ENCODE peak calls at places on chromosomes 2 and 18, in four cellular contexts. X is H1, R is H9, W is IMR-90. I is an unnamed sample.

GRCh38 chr2:109638807-109639206 is 24.6 kb downstream of the SOWAHC start:
- DNase-seq in R (no peak), W (no peak), X (no peak), I (no peak)

GRCh38 chr2:40158781-40159180 is 293.1 kb downstream of the SLC8A1 start:
- DNase-seq in R (no peak), X (no peak), W (no peak), I (no peak)

GRCh38 chr2:66283776-66284175 is 151.1 kb upstream of the MEIS1 start:
- DNase-seq in R (no peak), W (no peak), X (no peak), I (no peak)

GRCh38 chr18:72866901-72867701 is 686 bp downstream of the NETO1 start:
- DNase-seq in X (peak; percentile 73), W (no peak), R (peak; percentile 48), I (peak; percentile 59)

GRCh38 chr2:15084826-15085489 is 452.4 kb downstream of the LRATD1 start:
- DNase-seq in W (no peak), R (no peak), X (no peak), I (no peak)

GRCh38 chr2:203802277-203803045 is 65.1 kb upstream of the CTLA4 start:
- DNase-seq in R (no peak), W (peak; percentile 50), X (no peak), I (no peak)

GRCh38 chr2:6362671-6363450 is 502.8 kb downstream of the CMPK2 start:
- DNase-seq in W (no peak), R (no peak), X (no peak), I (no peak)

GRCh38 chr2:101157272-101157671 is 6.1 kb upstream of the TBC1D8 start:
- DNase-seq in R (no peak), X (no peak), W (no peak), I (no peak)

DNA sequence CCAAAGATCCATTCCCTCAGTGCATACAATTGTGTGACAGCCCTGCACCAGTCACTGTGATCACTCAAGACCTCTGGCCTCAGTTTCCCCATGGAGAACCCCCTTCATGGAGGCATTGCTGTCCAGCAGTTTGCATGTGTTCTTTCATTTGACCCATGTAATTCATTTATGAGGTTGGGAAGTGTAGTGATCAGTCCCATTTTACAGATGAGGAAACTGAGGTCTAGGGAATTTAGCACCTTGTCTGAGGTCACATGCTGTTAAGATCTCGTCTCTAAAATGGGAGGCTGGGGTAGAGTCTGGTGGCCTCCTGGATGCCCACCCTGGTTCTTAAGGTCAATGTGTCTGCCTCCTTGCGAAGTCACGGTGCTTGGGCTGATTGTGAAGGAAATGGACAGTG is 19.1 kb downstream of the LDLRAD4 start:
- DNase-seq in R (no peak), W (no peak), X (no peak), I (no peak)
- H3K4ac ChIP-seq in R (no peak overlapping the region), W (no peak overlapping the region), X (no peak overlapping the region), I (no peak overlapping the region)

DNA sequence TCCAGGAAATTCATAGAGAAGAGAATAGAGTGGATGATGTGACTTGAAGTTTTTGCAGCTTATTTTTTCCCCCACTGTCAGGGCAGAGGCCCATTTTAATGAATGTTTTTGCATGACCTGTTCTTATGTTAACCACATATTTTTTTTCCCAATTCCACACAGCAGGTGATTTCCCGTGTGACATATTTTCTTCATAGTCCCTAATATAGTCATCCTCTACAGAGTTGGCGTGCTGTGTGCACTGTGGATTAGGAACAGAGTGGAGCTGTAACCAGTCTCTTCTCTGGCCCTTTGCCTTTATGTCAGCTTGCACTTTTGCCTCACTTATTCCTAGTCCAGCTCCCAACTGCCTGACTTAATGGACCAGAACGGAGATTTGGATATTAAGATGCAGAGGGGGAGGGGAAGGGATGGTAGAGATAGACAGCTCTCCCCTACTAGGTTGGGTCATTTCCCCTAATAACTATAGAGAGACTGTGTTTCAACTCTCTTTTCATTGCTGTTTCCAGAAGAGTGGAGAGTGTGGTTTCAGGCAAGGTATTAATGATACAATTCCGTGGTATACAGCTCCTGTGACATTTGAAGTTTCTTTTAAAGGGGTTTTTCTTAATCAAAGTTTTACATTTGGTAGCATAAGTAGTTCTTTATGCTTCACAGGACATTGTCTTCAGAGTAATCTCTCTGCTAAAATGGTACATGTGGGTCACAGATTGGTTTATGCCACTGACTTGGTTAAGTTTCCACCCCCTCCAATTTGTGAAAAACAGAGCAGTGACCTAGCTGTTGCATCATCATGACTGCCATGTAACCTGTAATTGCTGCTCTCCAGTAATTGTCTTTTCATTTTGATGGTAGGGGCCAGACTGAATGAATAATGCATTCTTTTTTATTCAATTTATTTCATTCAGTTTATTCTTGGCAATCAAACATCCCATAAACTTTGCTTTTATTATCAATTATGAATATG is 161.3 kb downstream of the HAUS1 start:
- DNase-seq in X (no peak), W (no peak), R (no peak), I (no peak)
- H2BK5ac ChIP-seq in X (no peak overlapping the region), W (no peak overlapping the region), R (no peak overlapping the region), I (no peak overlapping the region)

DNA sequence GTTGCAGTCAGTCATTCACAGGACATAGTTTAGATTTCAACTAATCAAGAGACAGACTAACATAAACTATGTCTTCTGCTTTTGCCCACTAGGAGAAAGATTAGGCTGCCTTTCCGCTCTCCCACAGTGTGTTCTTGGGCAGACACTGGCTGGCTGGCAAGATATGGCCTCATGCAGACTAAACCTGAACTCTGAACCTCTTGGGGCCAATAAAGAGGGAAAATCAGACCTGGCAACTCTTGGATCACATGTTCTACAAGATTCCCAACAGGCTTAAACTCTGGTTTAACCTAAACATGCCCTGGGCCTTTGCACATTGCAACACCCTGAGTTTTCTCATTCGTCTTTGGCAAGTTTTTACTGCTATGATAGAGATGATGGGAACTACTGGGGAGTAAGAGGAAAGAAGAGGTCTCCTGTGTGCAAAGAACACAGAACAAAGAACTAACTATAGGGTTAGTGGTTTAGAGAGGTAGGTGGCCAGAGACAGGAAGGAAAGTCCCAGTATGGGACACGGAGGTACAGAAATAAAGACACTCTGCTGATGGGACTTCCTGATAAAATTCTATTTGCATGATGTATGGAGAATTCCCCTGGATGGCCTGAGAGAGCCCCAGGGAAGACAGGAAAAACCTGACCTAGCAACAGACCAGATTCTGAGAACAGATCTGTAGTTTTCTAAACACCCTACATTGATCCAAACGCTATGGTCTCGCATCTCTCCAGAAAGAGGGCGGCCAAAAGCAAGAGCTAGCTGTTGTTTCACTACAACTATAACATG is 2.0 kb upstream of the ATRAID start:
- DNase-seq in W (peak; percentile 18), R (no peak), X (no peak), I (peak; percentile 12)
- H3K56ac ChIP-seq in W (no peak overlapping the region), R (no peak overlapping the region), X (no peak overlapping the region), I (peak overlapping the region; percentile 22)

GRCh38 chr2:28750316-28751101 is 1.1 kb upstream of the PPP1CB start:
- DNase-seq in X (no peak), W (peak; percentile 50), R (no peak), I (no peak)

GRCh38 chr2:28753043-28753683 is 1.5 kb downstream of the PPP1CB start:
- DNase-seq in X (no peak), R (no peak), W (peak; percentile 81), I (peak; percentile 74)

GRCh38 chr2:28752608-28752984 is 966 bp downstream of the PPP1CB start:
- DNase-seq in R (no peak), X (no peak), W (no peak), I (no peak)

GRCh38 chr2:28751102-28751955 is at the start of gene PPP1CB:
- DNase-seq in X (peak; percentile 91), R (peak; percentile 88), W (peak; percentile 96), I (peak; percentile 95)

DNA sequence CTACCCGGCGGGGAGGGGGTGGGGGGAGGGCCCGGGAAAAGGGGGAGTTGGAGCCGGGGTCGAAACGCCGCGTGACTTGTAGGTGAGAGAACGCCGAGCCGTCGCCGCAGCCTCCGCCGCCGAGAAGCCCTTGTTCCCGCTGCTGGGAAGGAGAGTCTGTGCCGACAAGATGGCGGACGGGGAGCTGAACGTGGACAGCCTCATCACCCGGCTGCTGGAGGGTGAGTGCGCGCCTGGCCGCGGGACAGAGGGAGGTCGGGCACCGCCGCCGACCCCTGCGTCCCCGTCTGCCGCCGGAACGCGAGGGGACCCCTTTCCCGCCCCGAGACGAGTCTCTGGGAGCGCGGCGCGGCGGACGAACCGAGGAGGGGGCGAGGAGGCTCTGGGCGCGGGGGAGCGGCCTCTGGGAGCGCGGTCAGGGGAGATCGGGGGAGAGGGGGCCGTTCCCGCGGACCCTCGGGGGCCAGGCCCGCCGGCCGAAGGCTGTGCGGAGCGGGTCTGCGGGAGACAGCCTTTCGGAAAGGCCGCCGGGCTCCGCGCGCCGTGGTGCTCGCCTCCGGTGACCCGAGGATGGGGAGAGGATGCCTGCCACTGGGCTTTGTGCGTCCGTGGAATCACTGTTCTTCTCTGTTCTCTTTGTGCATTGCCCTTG is 452 bp downstream of the PPP1CB start:
- DNase-seq in W (no peak), X (peak; percentile 80), R (no peak), I (peak; percentile 29)
- H3K4ac ChIP-seq in W (peak overlapping the region; percentile 98), X (peak overlapping the region; percentile 65), R (peak overlapping the region; percentile 98), I (peak overlapping the region; percentile 98)

GRCh38 chr2:138183700-138184099 is 219.4 kb downstream of the HNMT start:
- DNase-seq in W (no peak), X (no peak), R (no peak), I (peak; percentile 25)
- H2BK5ac ChIP-seq in W (no peak overlapping the region), X (no peak overlapping the region), R (no peak overlapping the region), I (no peak overlapping the region)

DNA sequence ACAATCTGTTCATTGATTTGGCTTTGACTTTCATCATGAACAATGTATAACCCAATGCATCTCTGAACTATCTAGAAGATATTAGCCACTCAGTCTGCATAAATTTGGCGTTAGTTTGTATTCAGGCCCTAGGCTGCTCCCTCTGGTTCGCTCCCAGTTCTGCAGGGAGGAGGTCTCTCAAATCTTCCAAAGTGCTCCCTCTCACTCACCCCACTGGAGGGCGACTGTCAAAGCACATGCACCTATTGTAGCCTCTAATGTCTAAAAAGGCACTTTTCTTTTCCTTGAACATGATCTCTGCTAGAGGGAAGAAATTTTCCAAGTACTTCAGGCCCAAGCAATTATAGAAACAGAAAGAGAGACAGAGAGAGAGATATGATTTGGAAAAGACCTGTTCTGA is 291.5 kb downstream of the TDRD15 start:
- DNase-seq in X (no peak), R (peak; percentile 59), W (no peak), I (peak; percentile 76)
- H3K56ac ChIP-seq in X (no peak overlapping the region), R (no peak overlapping the region), W (no peak overlapping the region), I (no peak overlapping the region)

I was measured in mesendoderm.